ENCODE peak calls at places on chromosomes 6 and 20, in seven cellular contexts. One of them, this sample, is unnamed.

GRCh38 chr20:23086056-23086551 is at the start of gene CD93:
- DNase-seq in lower lobe of right lung: peak
- DNase-seq in dorsolateral prefrontal cortex: no peak
- DNase-seq in thoracic aorta: no peak
- DNase-seq in Caco-2: no peak
- DNase-seq in choroid plexus epithelial cell: peak
- DNase-seq in endodermal cell: no peak
- DNase-seq in this sample: no peak

GRCh38 chr20:53875452-53875851 is 194.9 kb downstream of the BCAS1 start:
- DNase-seq in thoracic aorta: no peak
- DNase-seq in lower lobe of right lung: peak
- DNase-seq in dorsolateral prefrontal cortex: no peak
- DNase-seq in endodermal cell: no peak
- DNase-seq in Caco-2: no peak
- DNase-seq in choroid plexus epithelial cell: no peak
- DNase-seq in this sample: no peak

GRCh38 chr6:24667378-24667803 is 514 bp downstream of the ACOT13 start:
- DNase-seq in choroid plexus epithelial cell: peak
- DNase-seq in endodermal cell: no peak
- DNase-seq in Caco-2: peak
- DNase-seq in dorsolateral prefrontal cortex: no peak
- DNase-seq in lower lobe of right lung: no peak
- DNase-seq in thoracic aorta: no peak
- DNase-seq in this sample: peak

GRCh38 chr6:105136433-105137350 is 43.1 kb downstream of the POPDC3 start:
- DNase-seq in Caco-2: peak
- DNase-seq in choroid plexus epithelial cell: peak
- DNase-seq in dorsolateral prefrontal cortex: peak
- DNase-seq in endodermal cell: peak
- DNase-seq in thoracic aorta: no peak
- DNase-seq in lower lobe of right lung: peak
- DNase-seq in this sample: peak

GRCh38 chr20:39480644-39481043 is 518.5 kb downstream of the DHX35 start:
- DNase-seq in Caco-2: no peak
- DNase-seq in thoracic aorta: no peak
- DNase-seq in lower lobe of right lung: no peak
- DNase-seq in choroid plexus epithelial cell: no peak
- DNase-seq in endodermal cell: no peak
- DNase-seq in dorsolateral prefrontal cortex: no peak
- DNase-seq in this sample: no peak

GRCh38 chr6:15994814-15995459 is 133.9 kb upstream of the MYLIP start:
- DNase-seq in lower lobe of right lung: no peak
- DNase-seq in endodermal cell: no peak
- DNase-seq in Caco-2: no peak
- DNase-seq in dorsolateral prefrontal cortex: no peak
- DNase-seq in choroid plexus epithelial cell: no peak
- DNase-seq in thoracic aorta: no peak
- DNase-seq in this sample: peak

GRCh38 chr6:8462694-8463093 is 27.3 kb upstream of the SLC35B3 start:
- DNase-seq in choroid plexus epithelial cell: no peak
- DNase-seq in lower lobe of right lung: no peak
- DNase-seq in dorsolateral prefrontal cortex: no peak
- DNase-seq in Caco-2: no peak
- DNase-seq in endodermal cell: no peak
- DNase-seq in thoracic aorta: no peak
- DNase-seq in this sample: no peak

GRCh38 chr20:38201356-38201755 is 36.3 kb upstream of the TGM2 start:
- DNase-seq in endodermal cell: peak
- DNase-seq in thoracic aorta: no peak
- DNase-seq in choroid plexus epithelial cell: peak
- DNase-seq in lower lobe of right lung: peak
- DNase-seq in Caco-2: no peak
- DNase-seq in dorsolateral prefrontal cortex: no peak
- DNase-seq in this sample: peak

GRCh38 chr6:84150680-84151079 is 76.8 kb downstream of the CEP162 start:
- DNase-seq in endodermal cell: no peak
- DNase-seq in choroid plexus epithelial cell: peak
- DNase-seq in lower lobe of right lung: no peak
- DNase-seq in thoracic aorta: no peak
- DNase-seq in Caco-2: no peak
- DNase-seq in dorsolateral prefrontal cortex: no peak
- DNase-seq in this sample: peak

GRCh38 chr20:7695622-7696021 is 244.6 kb downstream of the HAO1 start:
- DNase-seq in Caco-2: no peak
- DNase-seq in lower lobe of right lung: no peak
- DNase-seq in choroid plexus epithelial cell: peak
- DNase-seq in dorsolateral prefrontal cortex: no peak
- DNase-seq in endodermal cell: no peak
- DNase-seq in thoracic aorta: no peak
- DNase-seq in this sample: peak

GRCh38 chr6:166592818-166593217 is 6.3 kb upstream of the RAMACL start:
- DNase-seq in endodermal cell: peak
- DNase-seq in lower lobe of right lung: no peak
- DNase-seq in dorsolateral prefrontal cortex: no peak
- DNase-seq in Caco-2: no peak
- DNase-seq in choroid plexus epithelial cell: peak
- DNase-seq in thoracic aorta: no peak
- DNase-seq in this sample: peak

GRCh38 chr6:149127212-149127611 is 190.3 kb upstream of the TAB2 start:
- DNase-seq in choroid plexus epithelial cell: peak
- DNase-seq in endodermal cell: no peak
- DNase-seq in dorsolateral prefrontal cortex: no peak
- DNase-seq in lower lobe of right lung: no peak
- DNase-seq in thoracic aorta: no peak
- DNase-seq in Caco-2: no peak
- DNase-seq in this sample: peak

GRCh38 chr6:139881251-139881650 is 506.8 kb upstream of the CITED2 start:
- DNase-seq in lower lobe of right lung: no peak
- DNase-seq in endodermal cell: no peak
- DNase-seq in thoracic aorta: no peak
- DNase-seq in Caco-2: no peak
- DNase-seq in choroid plexus epithelial cell: no peak
- DNase-seq in dorsolateral prefrontal cortex: no peak
- DNase-seq in this sample: no peak

DNA sequence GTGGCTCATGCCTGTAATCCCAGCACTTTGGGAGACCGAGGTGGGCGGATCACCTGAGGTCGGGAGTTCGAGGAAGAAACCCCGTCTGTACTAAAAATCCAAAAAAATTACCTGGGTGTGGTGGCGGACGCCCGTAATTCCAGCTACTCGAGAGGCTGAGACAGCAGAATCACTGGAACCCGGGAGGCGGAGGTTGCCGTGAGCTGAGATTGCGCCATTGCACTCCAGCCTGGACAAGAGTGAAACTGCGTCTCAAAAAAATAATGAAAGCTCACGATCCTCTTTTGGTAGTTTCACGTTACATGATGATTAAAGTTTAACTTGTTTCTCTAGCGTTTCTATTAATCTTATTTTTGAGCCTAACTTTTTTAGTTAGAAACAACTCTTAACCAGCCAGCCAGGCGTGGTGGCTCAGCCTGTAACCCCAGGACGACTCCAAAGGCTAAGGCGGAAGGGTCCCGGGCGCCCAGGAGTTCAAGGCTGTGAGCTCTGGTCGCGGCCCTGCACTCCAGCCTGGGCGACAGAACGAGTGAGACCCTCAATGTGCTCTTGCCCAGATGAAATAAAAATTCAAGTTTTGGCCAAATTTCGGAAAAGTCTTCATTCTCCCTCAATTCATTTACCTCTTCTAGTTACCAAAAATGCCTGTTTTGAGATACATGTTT is 1.2 kb upstream of the WRNIP1 start:
- DNase-seq in choroid plexus epithelial cell: no peak
- DNase-seq in Caco-2: no peak
- DNase-seq in lower lobe of right lung: peak
- DNase-seq in thoracic aorta: no peak
- DNase-seq in endodermal cell: no peak
- DNase-seq in dorsolateral prefrontal cortex: no peak
- DNase-seq in this sample: no peak
- H3K4me3 ChIP-seq in choroid plexus epithelial cell: peak
- H3K4me3 ChIP-seq in Caco-2: peak
- H3K4me3 ChIP-seq in lower lobe of right lung: peak
- H3K4me3 ChIP-seq in thoracic aorta: peak
- H3K4me3 ChIP-seq in endodermal cell: peak
- H3K4me3 ChIP-seq in dorsolateral prefrontal cortex: peak
- H3K4me3 ChIP-seq in this sample: peak

DNA sequence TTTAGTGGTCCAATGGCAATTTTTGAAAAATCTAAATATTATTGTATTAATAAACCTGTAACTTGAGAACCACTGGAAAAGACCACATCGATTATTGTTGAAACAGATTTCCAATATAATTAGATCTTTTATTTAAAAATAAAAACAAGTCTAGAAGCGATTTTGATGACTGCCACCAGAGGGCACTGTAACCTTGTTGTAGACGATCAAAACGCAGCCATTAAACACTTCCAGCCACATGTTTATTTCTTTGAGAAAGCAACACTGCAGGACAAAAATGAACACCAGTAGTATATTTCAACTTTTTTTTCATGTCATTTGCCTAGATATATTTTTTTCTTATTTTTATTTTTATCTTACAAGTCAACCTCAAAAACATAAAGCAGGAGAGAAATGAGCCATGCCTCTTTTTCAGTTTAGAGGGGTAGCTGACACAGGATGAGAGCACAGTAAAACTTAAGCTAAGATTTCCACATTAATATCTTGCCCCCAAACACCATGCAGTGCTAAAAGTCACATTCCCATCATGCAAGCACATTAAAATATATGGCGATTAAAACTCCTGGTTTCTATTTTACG is 115.4 kb downstream of the OPRM1 start:
- DNase-seq in thoracic aorta: no peak
- DNase-seq in lower lobe of right lung: no peak
- DNase-seq in dorsolateral prefrontal cortex: no peak
- DNase-seq in choroid plexus epithelial cell: peak
- DNase-seq in endodermal cell: peak
- DNase-seq in Caco-2: peak
- DNase-seq in this sample: peak
- TF ChIP-seq CTCF in thoracic aorta: peak
- TF ChIP-seq CTCF in lower lobe of right lung: peak
- TF ChIP-seq CTCF in dorsolateral prefrontal cortex: peak
- TF ChIP-seq CTCF in choroid plexus epithelial cell: peak
- TF ChIP-seq CTCF in endodermal cell: peak
- TF ChIP-seq CTCF in Caco-2: peak
- TF ChIP-seq CTCF in this sample: peak

GRCh38 chr6:89413006-89413400 is 930 bp upstream of the RRAGD start:
- DNase-seq in Caco-2: no peak
- DNase-seq in choroid plexus epithelial cell: no peak
- DNase-seq in lower lobe of right lung: peak
- DNase-seq in dorsolateral prefrontal cortex: no peak
- DNase-seq in thoracic aorta: no peak
- DNase-seq in endodermal cell: no peak
- DNase-seq in this sample: no peak
- H3K4me3 ChIP-seq in Caco-2: peak
- H3K4me3 ChIP-seq in choroid plexus epithelial cell: no peak
- H3K4me3 ChIP-seq in lower lobe of right lung: peak
- H3K4me3 ChIP-seq in dorsolateral prefrontal cortex: peak
- H3K4me3 ChIP-seq in thoracic aorta: peak
- H3K4me3 ChIP-seq in endodermal cell: no peak
- H3K4me3 ChIP-seq in this sample: no peak

GRCh38 chr20:58851221-58851968 is 693 bp upstream of the GNAS-AS1 start:
- DNase-seq in choroid plexus epithelial cell: no peak
- DNase-seq in Caco-2: no peak
- DNase-seq in lower lobe of right lung: no peak
- DNase-seq in dorsolateral prefrontal cortex: no peak
- DNase-seq in thoracic aorta: no peak
- DNase-seq in endodermal cell: peak
- DNase-seq in this sample: no peak
- TF ChIP-seq CTCF in choroid plexus epithelial cell: no peak
- TF ChIP-seq CTCF in Caco-2: no peak
- TF ChIP-seq CTCF in lower lobe of right lung: no peak
- TF ChIP-seq CTCF in dorsolateral prefrontal cortex: no peak
- TF ChIP-seq CTCF in thoracic aorta: no peak
- TF ChIP-seq CTCF in endodermal cell: peak
- TF ChIP-seq CTCF in this sample: no peak